ENCODE peak calls at places on chromosomes 5 and 9, in six cellular contexts. One of them, this sample, is unnamed.

GRCh38 chr5:157253547-157253946 is 12.4 kb upstream of the CYFIP2 start:
- DNase-seq in nephron progenitor cell: peak; percentile 67
- DNase-seq in CD4-positive, CD25-positive, alpha-beta regulatory T cell: no peak
- DNase-seq in activated B cell treated with CpG ODN at 0.5 μM for 24 hours: no peak
- DNase-seq in stimulated activated CD8-positive, alpha-beta memory T cell treated with anti-CD3 and anti-CD28 coated beads, Interleukin-4, amount 100 ng/mL, for 4 hours: no peak
- DNase-seq in activated T-cell treated with anti-CD3 and anti-CD28 coated beads, Interleukin-2, amount 50 U/mL, for 48 hours: no peak
- DNase-seq in this sample: peak; percentile 71

GRCh38 chr5:142839711-142840441 is 69.7 kb downstream of the ARHGAP26 start:
- DNase-seq in nephron progenitor cell: no peak
- DNase-seq in CD4-positive, CD25-positive, alpha-beta regulatory T cell: no peak
- DNase-seq in activated B cell treated with CpG ODN at 0.5 μM for 24 hours: no peak
- DNase-seq in stimulated activated CD8-positive, alpha-beta memory T cell treated with anti-CD3 and anti-CD28 coated beads, Interleukin-4, amount 100 ng/mL, for 4 hours: no peak
- DNase-seq in activated T-cell treated with anti-CD3 and anti-CD28 coated beads, Interleukin-2, amount 50 U/mL, for 48 hours: no peak
- DNase-seq in this sample: no peak

GRCh38 chr9:3879731-3880493 is 354.1 kb upstream of the RFX3 start:
- DNase-seq in nephron progenitor cell: no peak
- DNase-seq in CD4-positive, CD25-positive, alpha-beta regulatory T cell: no peak
- DNase-seq in activated B cell treated with CpG ODN at 0.5 μM for 24 hours: no peak
- DNase-seq in stimulated activated CD8-positive, alpha-beta memory T cell treated with anti-CD3 and anti-CD28 coated beads, Interleukin-4, amount 100 ng/mL, for 4 hours: no peak
- DNase-seq in activated T-cell treated with anti-CD3 and anti-CD28 coated beads, Interleukin-2, amount 50 U/mL, for 48 hours: no peak
- DNase-seq in this sample: no peak

GRCh38 chr5:154038241-154038603 is 488 bp downstream of the FAM114A2 start:
- DNase-seq in nephron progenitor cell: no peak
- DNase-seq in CD4-positive, CD25-positive, alpha-beta regulatory T cell: peak; percentile 26
- DNase-seq in activated B cell treated with CpG ODN at 0.5 μM for 24 hours: no peak
- DNase-seq in stimulated activated CD8-positive, alpha-beta memory T cell treated with anti-CD3 and anti-CD28 coated beads, Interleukin-4, amount 100 ng/mL, for 4 hours: no peak
- DNase-seq in activated T-cell treated with anti-CD3 and anti-CD28 coated beads, Interleukin-2, amount 50 U/mL, for 48 hours: no peak
- DNase-seq in this sample: peak; percentile 76

GRCh38 chr5:79529110-79529509 is 15.2 kb upstream of the HOMER1 start:
- DNase-seq in nephron progenitor cell: no peak
- DNase-seq in CD4-positive, CD25-positive, alpha-beta regulatory T cell: no peak
- DNase-seq in activated B cell treated with CpG ODN at 0.5 μM for 24 hours: no peak
- DNase-seq in stimulated activated CD8-positive, alpha-beta memory T cell treated with anti-CD3 and anti-CD28 coated beads, Interleukin-4, amount 100 ng/mL, for 4 hours: no peak
- DNase-seq in activated T-cell treated with anti-CD3 and anti-CD28 coated beads, Interleukin-2, amount 50 U/mL, for 48 hours: no peak
- DNase-seq in this sample: no peak

GRCh38 chr9:100498592-100498991 is 25.6 kb downstream of the TMEFF1 start:
- DNase-seq in nephron progenitor cell: no peak
- DNase-seq in CD4-positive, CD25-positive, alpha-beta regulatory T cell: no peak
- DNase-seq in activated B cell treated with CpG ODN at 0.5 μM for 24 hours: no peak
- DNase-seq in stimulated activated CD8-positive, alpha-beta memory T cell treated with anti-CD3 and anti-CD28 coated beads, Interleukin-4, amount 100 ng/mL, for 4 hours: no peak
- DNase-seq in activated T-cell treated with anti-CD3 and anti-CD28 coated beads, Interleukin-2, amount 50 U/mL, for 48 hours: no peak
- DNase-seq in this sample: no peak

GRCh38 chr9:91760906-91761305 is 189.1 kb downstream of the ROR2 start:
- DNase-seq in nephron progenitor cell: no peak
- DNase-seq in CD4-positive, CD25-positive, alpha-beta regulatory T cell: no peak
- DNase-seq in activated B cell treated with CpG ODN at 0.5 μM for 24 hours: no peak
- DNase-seq in stimulated activated CD8-positive, alpha-beta memory T cell treated with anti-CD3 and anti-CD28 coated beads, Interleukin-4, amount 100 ng/mL, for 4 hours: no peak
- DNase-seq in activated T-cell treated with anti-CD3 and anti-CD28 coated beads, Interleukin-2, amount 50 U/mL, for 48 hours: no peak
- DNase-seq in this sample: no peak

GRCh38 chr9:116027096-116027495 is 126.5 kb upstream of the PAPPA start:
- DNase-seq in nephron progenitor cell: no peak
- DNase-seq in CD4-positive, CD25-positive, alpha-beta regulatory T cell: no peak
- DNase-seq in activated B cell treated with CpG ODN at 0.5 μM for 24 hours: no peak
- DNase-seq in stimulated activated CD8-positive, alpha-beta memory T cell treated with anti-CD3 and anti-CD28 coated beads, Interleukin-4, amount 100 ng/mL, for 4 hours: no peak
- DNase-seq in activated T-cell treated with anti-CD3 and anti-CD28 coated beads, Interleukin-2, amount 50 U/mL, for 48 hours: no peak
- DNase-seq in this sample: no peak

GRCh38 chr9:27204578-27204977 is 92.4 kb downstream of the EQTN start:
- DNase-seq in nephron progenitor cell: no peak
- DNase-seq in CD4-positive, CD25-positive, alpha-beta regulatory T cell: no peak
- DNase-seq in activated B cell treated with CpG ODN at 0.5 μM for 24 hours: no peak
- DNase-seq in stimulated activated CD8-positive, alpha-beta memory T cell treated with anti-CD3 and anti-CD28 coated beads, Interleukin-4, amount 100 ng/mL, for 4 hours: no peak
- DNase-seq in activated T-cell treated with anti-CD3 and anti-CD28 coated beads, Interleukin-2, amount 50 U/mL, for 48 hours: no peak
- DNase-seq in this sample: no peak

GRCh38 chr9:78358329-78359051 is 61.6 kb downstream of the PSAT1 start:
- DNase-seq in nephron progenitor cell: no peak
- DNase-seq in CD4-positive, CD25-positive, alpha-beta regulatory T cell: no peak
- DNase-seq in activated B cell treated with CpG ODN at 0.5 μM for 24 hours: no peak
- DNase-seq in stimulated activated CD8-positive, alpha-beta memory T cell treated with anti-CD3 and anti-CD28 coated beads, Interleukin-4, amount 100 ng/mL, for 4 hours: no peak
- DNase-seq in activated T-cell treated with anti-CD3 and anti-CD28 coated beads, Interleukin-2, amount 50 U/mL, for 48 hours: no peak
- DNase-seq in this sample: no peak

GRCh38 chr9:114902773-114903589 is 27.4 kb downstream of the TNFSF8 start:
- DNase-seq in nephron progenitor cell: no peak
- DNase-seq in CD4-positive, CD25-positive, alpha-beta regulatory T cell: peak; percentile 33
- DNase-seq in activated B cell treated with CpG ODN at 0.5 μM for 24 hours: no peak
- DNase-seq in stimulated activated CD8-positive, alpha-beta memory T cell treated with anti-CD3 and anti-CD28 coated beads, Interleukin-4, amount 100 ng/mL, for 4 hours: no peak
- DNase-seq in activated T-cell treated with anti-CD3 and anti-CD28 coated beads, Interleukin-2, amount 50 U/mL, for 48 hours: no peak
- DNase-seq in this sample: peak; percentile 41

GRCh38 chr5:172102913-172103629 is 85.0 kb downstream of the STK10 start:
- DNase-seq in nephron progenitor cell: peak; percentile 30
- DNase-seq in CD4-positive, CD25-positive, alpha-beta regulatory T cell: no peak
- DNase-seq in activated B cell treated with CpG ODN at 0.5 μM for 24 hours: no peak
- DNase-seq in stimulated activated CD8-positive, alpha-beta memory T cell treated with anti-CD3 and anti-CD28 coated beads, Interleukin-4, amount 100 ng/mL, for 4 hours: no peak
- DNase-seq in activated T-cell treated with anti-CD3 and anti-CD28 coated beads, Interleukin-2, amount 50 U/mL, for 48 hours: peak; percentile 68
- DNase-seq in this sample: no peak

GRCh38 chr5:126490167-126490937 is 67.1 kb downstream of the GRAMD2B start:
- DNase-seq in nephron progenitor cell: peak; percentile 20
- DNase-seq in CD4-positive, CD25-positive, alpha-beta regulatory T cell: no peak
- DNase-seq in activated B cell treated with CpG ODN at 0.5 μM for 24 hours: no peak
- DNase-seq in stimulated activated CD8-positive, alpha-beta memory T cell treated with anti-CD3 and anti-CD28 coated beads, Interleukin-4, amount 100 ng/mL, for 4 hours: no peak
- DNase-seq in activated T-cell treated with anti-CD3 and anti-CD28 coated beads, Interleukin-2, amount 50 U/mL, for 48 hours: no peak
- DNase-seq in this sample: peak; percentile 19

GRCh38 chr5:12683249-12683648 is 779.0 kb upstream of the CTNND2 start:
- DNase-seq in nephron progenitor cell: no peak
- DNase-seq in CD4-positive, CD25-positive, alpha-beta regulatory T cell: no peak
- DNase-seq in activated B cell treated with CpG ODN at 0.5 μM for 24 hours: no peak
- DNase-seq in stimulated activated CD8-positive, alpha-beta memory T cell treated with anti-CD3 and anti-CD28 coated beads, Interleukin-4, amount 100 ng/mL, for 4 hours: no peak
- DNase-seq in activated T-cell treated with anti-CD3 and anti-CD28 coated beads, Interleukin-2, amount 50 U/mL, for 48 hours: no peak
- DNase-seq in this sample: no peak

GRCh38 chr9:133990366-133991210 is 1.5 kb downstream of the VAV2 start:
- DNase-seq in nephron progenitor cell: peak; percentile 63
- DNase-seq in CD4-positive, CD25-positive, alpha-beta regulatory T cell: no peak
- DNase-seq in activated B cell treated with CpG ODN at 0.5 μM for 24 hours: no peak
- DNase-seq in stimulated activated CD8-positive, alpha-beta memory T cell treated with anti-CD3 and anti-CD28 coated beads, Interleukin-4, amount 100 ng/mL, for 4 hours: no peak
- DNase-seq in activated T-cell treated with anti-CD3 and anti-CD28 coated beads, Interleukin-2, amount 50 U/mL, for 48 hours: no peak
- DNase-seq in this sample: no peak

GRCh38 chr5:77893225-77893860 is 117.2 kb upstream of the TBCA start:
- DNase-seq in nephron progenitor cell: no peak
- DNase-seq in CD4-positive, CD25-positive, alpha-beta regulatory T cell: no peak
- DNase-seq in activated B cell treated with CpG ODN at 0.5 μM for 24 hours: no peak
- DNase-seq in stimulated activated CD8-positive, alpha-beta memory T cell treated with anti-CD3 and anti-CD28 coated beads, Interleukin-4, amount 100 ng/mL, for 4 hours: no peak
- DNase-seq in activated T-cell treated with anti-CD3 and anti-CD28 coated beads, Interleukin-2, amount 50 U/mL, for 48 hours: no peak
- DNase-seq in this sample: no peak

GRCh38 chr5:168177831-168178450 is 113.5 kb upstream of the WWC1 start:
- DNase-seq in nephron progenitor cell: peak; percentile 42
- DNase-seq in CD4-positive, CD25-positive, alpha-beta regulatory T cell: no peak
- DNase-seq in activated B cell treated with CpG ODN at 0.5 μM for 24 hours: no peak
- DNase-seq in stimulated activated CD8-positive, alpha-beta memory T cell treated with anti-CD3 and anti-CD28 coated beads, Interleukin-4, amount 100 ng/mL, for 4 hours: no peak
- DNase-seq in activated T-cell treated with anti-CD3 and anti-CD28 coated beads, Interleukin-2, amount 50 U/mL, for 48 hours: no peak
- DNase-seq in this sample: no peak

GRCh38 chr5:127517110-127517479 is 345 bp upstream of the PRRC1 start:
- DNase-seq in nephron progenitor cell: no peak
- DNase-seq in CD4-positive, CD25-positive, alpha-beta regulatory T cell: no peak
- DNase-seq in activated B cell treated with CpG ODN at 0.5 μM for 24 hours: no peak
- DNase-seq in stimulated activated CD8-positive, alpha-beta memory T cell treated with anti-CD3 and anti-CD28 coated beads, Interleukin-4, amount 100 ng/mL, for 4 hours: no peak
- DNase-seq in activated T-cell treated with anti-CD3 and anti-CD28 coated beads, Interleukin-2, amount 50 U/mL, for 48 hours: no peak
- DNase-seq in this sample: no peak

GRCh38 chr9:113220467-113221002 is 542 bp downstream of the FKBP15 start:
- DNase-seq in nephron progenitor cell: no peak
- DNase-seq in CD4-positive, CD25-positive, alpha-beta regulatory T cell: no peak
- DNase-seq in activated B cell treated with CpG ODN at 0.5 μM for 24 hours: no peak
- DNase-seq in stimulated activated CD8-positive, alpha-beta memory T cell treated with anti-CD3 and anti-CD28 coated beads, Interleukin-4, amount 100 ng/mL, for 4 hours: no peak
- DNase-seq in activated T-cell treated with anti-CD3 and anti-CD28 coated beads, Interleukin-2, amount 50 U/mL, for 48 hours: no peak
- DNase-seq in this sample: peak; percentile 25

GRCh38 chr5:150434502-150434901 is 15.0 kb downstream of the RPS14 start:
- DNase-seq in nephron progenitor cell: no peak
- DNase-seq in CD4-positive, CD25-positive, alpha-beta regulatory T cell: no peak
- DNase-seq in activated B cell treated with CpG ODN at 0.5 μM for 24 hours: no peak
- DNase-seq in stimulated activated CD8-positive, alpha-beta memory T cell treated with anti-CD3 and anti-CD28 coated beads, Interleukin-4, amount 100 ng/mL, for 4 hours: no peak
- DNase-seq in activated T-cell treated with anti-CD3 and anti-CD28 coated beads, Interleukin-2, amount 50 U/mL, for 48 hours: no peak
- DNase-seq in this sample: no peak

GRCh38 chr9:91255327-91255726 is 106.4 kb downstream of the AUH start:
- DNase-seq in nephron progenitor cell: no peak
- DNase-seq in CD4-positive, CD25-positive, alpha-beta regulatory T cell: no peak
- DNase-seq in activated B cell treated with CpG ODN at 0.5 μM for 24 hours: no peak
- DNase-seq in stimulated activated CD8-positive, alpha-beta memory T cell treated with anti-CD3 and anti-CD28 coated beads, Interleukin-4, amount 100 ng/mL, for 4 hours: no peak
- DNase-seq in activated T-cell treated with anti-CD3 and anti-CD28 coated beads, Interleukin-2, amount 50 U/mL, for 48 hours: no peak
- DNase-seq in this sample: no peak

GRCh38 chr5:68428232-68428811 is 212.8 kb downstream of the PIK3R1 start:
- DNase-seq in nephron progenitor cell: no peak
- DNase-seq in CD4-positive, CD25-positive, alpha-beta regulatory T cell: no peak
- DNase-seq in activated B cell treated with CpG ODN at 0.5 μM for 24 hours: no peak
- DNase-seq in stimulated activated CD8-positive, alpha-beta memory T cell treated with anti-CD3 and anti-CD28 coated beads, Interleukin-4, amount 100 ng/mL, for 4 hours: no peak
- DNase-seq in activated T-cell treated with anti-CD3 and anti-CD28 coated beads, Interleukin-2, amount 50 U/mL, for 48 hours: no peak
- DNase-seq in this sample: no peak

GRCh38 chr5:60972225-60972624 is 27.2 kb downstream of the NDUFAF2 start:
- DNase-seq in nephron progenitor cell: no peak
- DNase-seq in CD4-positive, CD25-positive, alpha-beta regulatory T cell: no peak
- DNase-seq in activated B cell treated with CpG ODN at 0.5 μM for 24 hours: no peak
- DNase-seq in stimulated activated CD8-positive, alpha-beta memory T cell treated with anti-CD3 and anti-CD28 coated beads, Interleukin-4, amount 100 ng/mL, for 4 hours: no peak
- DNase-seq in activated T-cell treated with anti-CD3 and anti-CD28 coated beads, Interleukin-2, amount 50 U/mL, for 48 hours: peak; percentile 60
- DNase-seq in this sample: no peak

This sample was measured in OCI-LY7.